ENCODE peak calls at places on chromosomes 6 and 20, in eight cellular contexts. U is GM23248, B is RCC 7860, Q is T-helper 9 cell, W is ELR, R is dorsolateral prefrontal cortex, F is HEK293T, H is HepG2. O is an unnamed sample.

GRCh38 chr6:28218312-28219248 is 6.5 kb upstream of the ZSCAN9 start:
- DNase-seq in Q (no peak), B (peak; percentile 42), W (peak; percentile 78), H (peak; percentile 70), F (peak; percentile 67), R (peak; percentile 45), U (peak; percentile 66), O (peak; percentile 41)

GRCh38 chr6:88612631-88613030 is 350.8 kb downstream of the RNGTT start:
- DNase-seq in H (no peak), B (no peak), R (no peak), Q (no peak), F (no peak), U (no peak), W (no peak), O (no peak)

GRCh38 chr20:36575066-36575743 is 1.8 kb downstream of the TGIF2 start:
- DNase-seq in F (peak; percentile 30), R (no peak), Q (no peak), U (peak; percentile 47), B (peak; percentile 45), H (peak; percentile 73), W (peak; percentile 49), O (no peak)

GRCh38 chr6:14072084-14072483 is 45.5 kb upstream of the CD83 start:
- DNase-seq in U (peak; percentile 68), R (no peak), F (no peak), Q (no peak), H (no peak), B (no peak), W (peak; percentile 47), O (no peak)

GRCh38 chr6:111952821-111953535 is 79.7 kb upstream of the FYN start:
- DNase-seq in B (no peak), U (peak; percentile 67), H (no peak), Q (no peak), R (no peak), F (no peak), W (peak; percentile 38), O (no peak)

GRCh38 chr6:105981002-105981887 is 104.9 kb upstream of the PRDM1 start:
- DNase-seq in R (no peak), F (no peak), Q (peak; percentile 34), B (no peak), U (peak; percentile 60), W (no peak), H (no peak), O (no peak)

GRCh38 chr20:3135507-3136070 is 24.1 kb downstream of the FASTKD5 start:
- DNase-seq in R (no peak), F (no peak), Q (no peak), H (no peak), U (peak; percentile 59), B (no peak), W (peak; percentile 61), O (no peak)

GRCh38 chr20:10982692-10983091 is 308.9 kb upstream of the JAG1 start:
- DNase-seq in Q (no peak), B (peak; percentile 89), U (peak; percentile 96), W (peak; percentile 68), F (no peak), H (peak; percentile 10), R (no peak), O (no peak)

GRCh38 chr20:61773926-61774587 is 291.6 kb downstream of the TAF4 start:
- DNase-seq in R (no peak), B (no peak), Q (no peak), U (no peak), H (no peak), W (no peak), F (no peak), O (no peak)

GRCh38 chr6:126422912-126423311 is 83.0 kb downstream of the CENPW start:
- DNase-seq in W (no peak), R (no peak), H (no peak), F (no peak), Q (no peak), U (no peak), B (no peak), O (no peak)

GRCh38 chr6:154127638-154128037 is 88.6 kb downstream of the OPRM1 start:
- DNase-seq in F (no peak), Q (no peak), U (no peak), W (no peak), R (no peak), B (no peak), H (no peak), O (peak; percentile 86)

GRCh38 chr6:111623046-111623718 is 17.5 kb upstream of the TRAF3IP2 start:
- DNase-seq in U (no peak), F (no peak), H (no peak), W (no peak), B (no peak), Q (no peak), R (no peak), O (no peak)

GRCh38 chr6:132865364-132865763 is 51.0 kb downstream of the RPS12 start:
- DNase-seq in Q (no peak), B (no peak), R (no peak), H (no peak), W (no peak), F (no peak), U (no peak), O (no peak)